ENCODE peak calls at places on chromosomes 6 and 20, in four cellular contexts. I is tibial artery; T is cardiac muscle cell; F is CD8-positive, alpha-beta memory T cell. X is an unnamed sample.
A peak's percentile ranks its signal among the peaks of the same experiment; 100 is the strongest.

GRCh38 chr20:44174996-44175766 is 11.8 kb downstream of the JPH2 start:
- DNase-seq in T (no peak), F (no peak), I (no peak), X (no peak)

GRCh38 chr6:168942646-168943045 is 311.0 kb downstream of the THBS2 start:
- DNase-seq in T (no peak), I (no peak), F (no peak), X (no peak)

GRCh38 chr6:155080876-155081845 is 86.0 kb downstream of the TIAM2 start:
- DNase-seq in F (no peak), I (no peak), T (no peak), X (no peak)

GRCh38 chr20:44019638-44020335 is 105.1 kb downstream of the TOX2 start:
- DNase-seq in I (no peak), T (peak; percentile 42), F (no peak), X (peak; percentile 32)

GRCh38 chr6:2976060-2976459 is 4.7 kb upstream of the SERPINB6 start:
- DNase-seq in I (no peak), T (no peak), F (no peak), X (no peak)

GRCh38 chr6:31728767-31729514 is at the start of gene DDAH2:
- DNase-seq in I (peak; percentile 74), F (no peak), T (no peak), X (no peak)

GRCh38 chr6:149079911-149080501 is 237.5 kb upstream of the TAB2 start:
- DNase-seq in T (peak; percentile 61), I (peak; percentile 80), F (no peak), X (no peak)

GRCh38 chr6:83053678-83054077 is 12.0 kb downstream of the UBE3D start:
- DNase-seq in I (no peak), F (no peak), T (no peak), X (no peak)

DNA sequence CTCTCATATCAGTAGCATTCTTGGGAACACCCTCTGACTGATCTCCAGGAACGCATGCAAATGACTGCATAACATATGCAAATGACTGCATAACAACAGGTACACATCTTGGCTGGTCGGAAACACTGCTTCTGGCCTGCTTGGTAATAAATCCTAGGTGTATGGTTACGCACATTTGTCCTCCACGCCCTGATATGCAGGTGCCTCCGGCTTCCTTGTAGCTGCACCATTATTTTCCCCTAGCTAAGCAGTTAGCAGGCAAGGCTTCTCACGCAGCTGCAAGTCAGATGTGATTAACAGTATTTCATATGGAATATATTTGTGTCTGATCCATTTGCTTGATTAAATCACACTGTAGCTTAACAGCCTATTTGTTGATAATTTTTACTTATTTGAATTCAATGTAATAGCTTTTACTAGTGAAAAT is 5.9 kb downstream of the RPS6KA2 start:
- DNase-seq in F (no peak), T (no peak), I (no peak), X (no peak)
- H3K4me1 ChIP-seq in F (peaks cover under 1% of the 10 kb centered on the region), T (peaks cover 6% of the 10 kb centered on the region), I (peaks cover 16% of the 10 kb centered on the region), X (no peaks in the 10 kb centered on the region)

GRCh38 chr6:163255265-163255664 is 159.3 kb upstream of the QKI start:
- DNase-seq in I (no peak), T (no peak), F (no peak), X (no peak)
- H3K4me1 ChIP-seq in I (peaks cover 6% of the 10 kb centered on the region), T (peaks cover 10% of the 10 kb centered on the region), F (peaks cover 2% of the 10 kb centered on the region), X (no peaks in the 10 kb centered on the region)

DNA sequence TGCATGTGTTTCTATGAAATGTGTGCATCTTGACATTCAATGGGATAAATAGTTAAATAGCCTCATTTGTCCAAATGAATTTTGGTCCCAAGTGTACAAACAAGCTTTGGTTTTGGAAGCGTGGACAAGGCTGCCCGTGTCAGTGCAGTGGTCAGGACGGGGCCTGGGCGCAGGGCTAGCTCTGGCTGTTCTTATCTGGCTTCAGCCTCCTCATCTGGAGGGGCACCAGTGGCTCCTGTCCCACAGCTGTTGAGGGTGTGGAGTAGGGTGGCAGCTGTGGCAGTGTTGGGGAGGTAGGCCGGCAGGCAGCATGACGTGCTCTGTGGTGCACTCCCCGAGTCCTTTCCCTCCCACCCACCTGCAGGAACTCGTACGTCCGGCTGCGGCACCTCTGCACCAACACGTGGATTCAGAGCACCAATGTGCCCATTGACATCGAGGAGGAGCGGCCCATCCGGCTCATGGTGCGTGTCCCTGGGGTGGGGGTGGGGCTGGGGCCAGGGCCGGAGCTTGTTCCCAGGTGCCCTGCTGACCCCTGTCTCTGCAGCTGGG is 43.5 kb downstream of the ITPR3 start:
- DNase-seq in F (no peak), T (no peak), I (no peak), X (no peak)
- H3K4me1 ChIP-seq in F (peaks cover 14% of the 10 kb centered on the region), T (no peaks in the 10 kb centered on the region), I (no peaks in the 10 kb centered on the region), X (peaks cover 8% of the 10 kb centered on the region)

GRCh38 chr6:136284909-136285308 is 4.7 kb downstream of the BCLAF1 start:
- DNase-seq in T (peak; percentile 50), F (no peak), I (no peak), X (no peak)
- H3K4me1 ChIP-seq in T (peaks cover 49% of the 10 kb centered on the region), F (peaks cover 82% of the 10 kb centered on the region), I (peaks cover 58% of the 10 kb centered on the region), X (peaks cover 4% of the 10 kb centered on the region)

GRCh38 chr20:51429144-51429482 is 113.4 kb downstream of the NFATC2 start:
- DNase-seq in T (no peak), F (no peak), I (no peak), X (no peak)
- H3K4me1 ChIP-seq in T (peaks cover 25% of the 10 kb centered on the region), F (peaks cover 53% of the 10 kb centered on the region), I (peaks cover 17% of the 10 kb centered on the region), X (peaks cover 44% of the 10 kb centered on the region)

GRCh38 chr6:15303920-15304291 is 58.0 kb downstream of the JARID2 start:
- DNase-seq in F (no peak), I (no peak), T (no peak), X (peak; percentile 42)
- H3K4me1 ChIP-seq in F (peaks cover 77% of the 10 kb centered on the region), I (peaks cover 3% of the 10 kb centered on the region), T (peaks cover 37% of the 10 kb centered on the region), X (peaks cover 35% of the 10 kb centered on the region)

GRCh38 chr6:1608222-1608975 is 1.3 kb upstream of the FOXC1 start:
- DNase-seq in T (no peak), I (peak; percentile 70), F (no peak), X (no peak)

GRCh38 chr6:1608976-1609661 is 596 bp upstream of the FOXC1 start:
- DNase-seq in I (peak; percentile 92), T (peak; percentile 56), F (no peak), X (peak; percentile 54)

GRCh38 chr6:1607236-1607556 is 2.5 kb upstream of the FOXC1 start:
- DNase-seq in F (no peak), I (no peak), T (no peak), X (no peak)

GRCh38 chr6:1606533-1607235 is 3.0 kb upstream of the FOXC1 start:
- DNase-seq in T (no peak), I (peak; percentile 89), F (no peak), X (no peak)

GRCh38 chr6:1607557-1608221 is 2.0 kb upstream of the FOXC1 start:
- DNase-seq in F (no peak), I (peak; percentile 79), T (no peak), X (no peak)
- H3K4me1 ChIP-seq in F (peaks cover 42% of the 10 kb centered on the region), I (peaks cover 9% of the 10 kb centered on the region), T (peaks cover 15% of the 10 kb centered on the region), X (peaks cover 5% of the 10 kb centered on the region)

DNA sequence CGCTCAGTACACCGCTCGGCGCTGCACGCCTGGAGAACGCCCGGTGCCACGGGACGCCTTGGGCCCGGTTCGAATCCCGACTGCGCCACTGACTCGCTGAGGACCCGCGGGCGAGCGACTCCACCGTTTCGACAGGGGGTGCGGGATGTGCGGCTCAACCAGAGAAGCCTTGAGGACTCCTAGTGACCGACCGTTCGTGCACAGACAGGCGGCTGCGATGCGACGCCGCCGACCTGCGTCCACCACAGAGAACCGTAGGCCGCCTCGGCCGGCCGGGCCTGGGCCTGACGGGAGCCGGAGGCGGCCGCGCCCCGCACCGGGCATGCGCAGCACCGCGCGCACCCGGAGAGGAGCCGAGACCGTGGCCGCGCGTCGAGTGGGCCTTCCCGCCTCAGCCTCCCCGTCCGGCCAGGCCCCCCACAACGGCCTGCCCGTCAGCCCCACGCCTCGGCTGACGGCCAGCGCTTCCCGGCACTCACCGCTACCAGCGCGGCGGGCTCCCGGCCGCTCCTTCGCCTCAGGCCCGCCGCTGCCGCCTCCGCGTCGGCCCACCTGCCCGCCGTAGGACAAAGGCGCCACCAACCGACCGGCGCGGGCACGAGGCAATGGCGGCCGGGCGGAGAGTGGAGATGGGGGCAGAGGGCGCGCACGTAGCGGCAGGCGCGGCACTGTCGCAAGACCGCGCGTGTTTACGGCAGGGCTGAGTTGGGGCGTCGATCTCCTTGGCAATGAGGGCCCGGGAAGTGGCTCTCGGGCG is at the start of gene NCOA5:
- DNase-seq in I (peak; percentile 98), F (peak; percentile 95), T (peak; percentile 98), X (peak; percentile 99)
- H3K4me1 ChIP-seq in I (peaks cover 32% of the 10 kb centered on the region), F (peaks cover 37% of the 10 kb centered on the region), T (peaks cover 26% of the 10 kb centered on the region), X (peaks cover 30% of the 10 kb centered on the region)